ENCODE peak calls at places on chromosomes 3 and 15, in seven cellular contexts. One of them, this sample, is unnamed.

GRCh38 chr3:1535361-1535760 is 442.5 kb downstream of the CNTN6 start:
- DNase-seq in ovary: no peak
- DNase-seq in activated CD4-positive, alpha-beta T cell treated with anti-CD3 and anti-CD28 coated beads for 48 hours: no peak
- DNase-seq in HTR-8/SVneo: no peak
- DNase-seq in uterus: no peak
- DNase-seq in endothelial cell: no peak
- DNase-seq in COR-L47: no peak
- DNase-seq in this sample: no peak

GRCh38 chr15:101497484-101498034 is 8.1 kb upstream of the PCSK6 start:
- DNase-seq in ovary: no peak
- DNase-seq in activated CD4-positive, alpha-beta T cell treated with anti-CD3 and anti-CD28 coated beads for 48 hours: no peak
- DNase-seq in HTR-8/SVneo: no peak
- DNase-seq in uterus: no peak
- DNase-seq in COR-L47: no peak
- DNase-seq in endothelial cell: no peak
- DNase-seq in this sample: no peak

GRCh38 chr15:47661661-47662180 is 55.6 kb upstream of the SEMA6D start:
- DNase-seq in uterus: no peak
- DNase-seq in HTR-8/SVneo: no peak
- DNase-seq in ovary: no peak
- DNase-seq in COR-L47: no peak
- DNase-seq in activated CD4-positive, alpha-beta T cell treated with anti-CD3 and anti-CD28 coated beads for 48 hours: no peak
- DNase-seq in endothelial cell: no peak
- DNase-seq in this sample: no peak

GRCh38 chr3:152328841-152329240 is 60.1 kb downstream of the MBNL1 start:
- DNase-seq in COR-L47: no peak
- DNase-seq in activated CD4-positive, alpha-beta T cell treated with anti-CD3 and anti-CD28 coated beads for 48 hours: no peak
- DNase-seq in HTR-8/SVneo: peak; percentile 60
- DNase-seq in endothelial cell: no peak
- DNase-seq in ovary: no peak
- DNase-seq in uterus: no peak
- DNase-seq in this sample: peak; percentile 54

GRCh38 chr3:162538906-162539305 is 1042.3 kb downstream of the OTOL1 start:
- DNase-seq in ovary: no peak
- DNase-seq in uterus: no peak
- DNase-seq in HTR-8/SVneo: no peak
- DNase-seq in COR-L47: no peak
- DNase-seq in activated CD4-positive, alpha-beta T cell treated with anti-CD3 and anti-CD28 coated beads for 48 hours: no peak
- DNase-seq in endothelial cell: no peak
- DNase-seq in this sample: no peak

GRCh38 chr3:147419731-147420360 is 10.7 kb downstream of the ZIC1 start:
- DNase-seq in COR-L47: no peak
- DNase-seq in activated CD4-positive, alpha-beta T cell treated with anti-CD3 and anti-CD28 coated beads for 48 hours: no peak
- DNase-seq in endothelial cell: no peak
- DNase-seq in ovary: no peak
- DNase-seq in HTR-8/SVneo: no peak
- DNase-seq in uterus: no peak
- DNase-seq in this sample: no peak

GRCh38 chr15:82100116-82100795 is 54.4 kb upstream of the MEX3B start:
- DNase-seq in ovary: no peak
- DNase-seq in COR-L47: no peak
- DNase-seq in activated CD4-positive, alpha-beta T cell treated with anti-CD3 and anti-CD28 coated beads for 48 hours: no peak
- DNase-seq in uterus: no peak
- DNase-seq in endothelial cell: no peak
- DNase-seq in HTR-8/SVneo: no peak
- DNase-seq in this sample: no peak

GRCh38 chr3:194187543-194187942 is 51.6 kb downstream of the HES1 start:
- DNase-seq in uterus: no peak
- DNase-seq in ovary: no peak
- DNase-seq in COR-L47: no peak
- DNase-seq in HTR-8/SVneo: no peak
- DNase-seq in activated CD4-positive, alpha-beta T cell treated with anti-CD3 and anti-CD28 coated beads for 48 hours: no peak
- DNase-seq in endothelial cell: no peak
- DNase-seq in this sample: no peak

GRCh38 chr3:82130056-82130455 is 368.6 kb upstream of the GBE1 start:
- DNase-seq in uterus: no peak
- DNase-seq in HTR-8/SVneo: no peak
- DNase-seq in activated CD4-positive, alpha-beta T cell treated with anti-CD3 and anti-CD28 coated beads for 48 hours: no peak
- DNase-seq in COR-L47: no peak
- DNase-seq in ovary: no peak
- DNase-seq in endothelial cell: no peak
- DNase-seq in this sample: no peak

GRCh38 chr3:193851941-193852674 is 259.1 kb downstream of the OPA1 start:
- DNase-seq in activated CD4-positive, alpha-beta T cell treated with anti-CD3 and anti-CD28 coated beads for 48 hours: no peak
- DNase-seq in COR-L47: no peak
- DNase-seq in uterus: no peak
- DNase-seq in ovary: no peak
- DNase-seq in HTR-8/SVneo: no peak
- DNase-seq in endothelial cell: peak; percentile 30
- DNase-seq in this sample: no peak

GRCh38 chr15:88218557-88219214 is 37.9 kb downstream of the NTRK3 start:
- DNase-seq in endothelial cell: no peak
- DNase-seq in uterus: no peak
- DNase-seq in activated CD4-positive, alpha-beta T cell treated with anti-CD3 and anti-CD28 coated beads for 48 hours: no peak
- DNase-seq in ovary: no peak
- DNase-seq in COR-L47: no peak
- DNase-seq in HTR-8/SVneo: no peak
- DNase-seq in this sample: no peak

GRCh38 chr15:52013151-52013791 is 5.7 kb upstream of the MAPK6 start:
- DNase-seq in uterus: no peak
- DNase-seq in HTR-8/SVneo: peak; percentile 53
- DNase-seq in activated CD4-positive, alpha-beta T cell treated with anti-CD3 and anti-CD28 coated beads for 48 hours: no peak
- DNase-seq in ovary: no peak
- DNase-seq in COR-L47: no peak
- DNase-seq in endothelial cell: no peak
- DNase-seq in this sample: no peak

GRCh38 chr15:31280037-31280830 is 46.4 kb upstream of the KLF13 start:
- DNase-seq in uterus: no peak
- DNase-seq in HTR-8/SVneo: no peak
- DNase-seq in COR-L47: peak; percentile 85
- DNase-seq in endothelial cell: no peak
- DNase-seq in activated CD4-positive, alpha-beta T cell treated with anti-CD3 and anti-CD28 coated beads for 48 hours: no peak
- DNase-seq in ovary: no peak
- DNase-seq in this sample: no peak

GRCh38 chr3:50352762-50353161 is 2.1 kb downstream of the CYB561D2 start:
- DNase-seq in activated CD4-positive, alpha-beta T cell treated with anti-CD3 and anti-CD28 coated beads for 48 hours: peak; percentile 38
- DNase-seq in ovary: no peak
- DNase-seq in uterus: no peak
- DNase-seq in HTR-8/SVneo: no peak
- DNase-seq in COR-L47: no peak
- DNase-seq in endothelial cell: no peak
- DNase-seq in this sample: peak; percentile 47

GRCh38 chr3:155185623-155186022 is 105.5 kb downstream of the MME start:
- DNase-seq in HTR-8/SVneo: no peak
- DNase-seq in activated CD4-positive, alpha-beta T cell treated with anti-CD3 and anti-CD28 coated beads for 48 hours: no peak
- DNase-seq in endothelial cell: no peak
- DNase-seq in COR-L47: no peak
- DNase-seq in uterus: no peak
- DNase-seq in ovary: no peak
- DNase-seq in this sample: no peak

GRCh38 chr15:73688455-73688854 is 4.3 kb downstream of the CD276 start:
- DNase-seq in activated CD4-positive, alpha-beta T cell treated with anti-CD3 and anti-CD28 coated beads for 48 hours: no peak
- DNase-seq in ovary: no peak
- DNase-seq in HTR-8/SVneo: no peak
- DNase-seq in endothelial cell: no peak
- DNase-seq in uterus: no peak
- DNase-seq in COR-L47: no peak
- DNase-seq in this sample: no peak

GRCh38 chr15:66658855-66659254 is 43.2 kb upstream of the SMAD6 start:
- DNase-seq in HTR-8/SVneo: no peak
- DNase-seq in activated CD4-positive, alpha-beta T cell treated with anti-CD3 and anti-CD28 coated beads for 48 hours: no peak
- DNase-seq in COR-L47: no peak
- DNase-seq in uterus: no peak
- DNase-seq in ovary: no peak
- DNase-seq in endothelial cell: no peak
- DNase-seq in this sample: no peak

GRCh38 chr3:114760679-114761078 is 386.4 kb downstream of the ZBTB20 start:
- DNase-seq in HTR-8/SVneo: no peak
- DNase-seq in ovary: no peak
- DNase-seq in activated CD4-positive, alpha-beta T cell treated with anti-CD3 and anti-CD28 coated beads for 48 hours: no peak
- DNase-seq in COR-L47: no peak
- DNase-seq in endothelial cell: no peak
- DNase-seq in uterus: no peak
- DNase-seq in this sample: no peak

GRCh38 chr3:46293991-46294833 is 52.0 kb downstream of the CCR3 start:
- DNase-seq in ovary: no peak
- DNase-seq in HTR-8/SVneo: no peak
- DNase-seq in COR-L47: no peak
- DNase-seq in uterus: no peak
- DNase-seq in activated CD4-positive, alpha-beta T cell treated with anti-CD3 and anti-CD28 coated beads for 48 hours: peak; percentile 90
- DNase-seq in endothelial cell: no peak
- DNase-seq in this sample: no peak

GRCh38 chr3:189132125-189132744 is 39.5 kb upstream of the TPRG1 start:
- DNase-seq in uterus: peak; percentile 56
- DNase-seq in HTR-8/SVneo: peak; percentile 56
- DNase-seq in ovary: peak; percentile 48
- DNase-seq in COR-L47: no peak
- DNase-seq in endothelial cell: no peak
- DNase-seq in activated CD4-positive, alpha-beta T cell treated with anti-CD3 and anti-CD28 coated beads for 48 hours: peak; percentile 83
- DNase-seq in this sample: no peak